ENCODE peak calls at places on chromosome 17, in six cellular contexts. F, U, N, R, C and S are unnamed samples.

GRCh38 chr17:47929218-47930000 is 12.0 kb upstream of the PNPO start:
- DNase-seq in N (no peak), C (no peak), F (no peak), U (no peak), R (no peak), S (no peak)

GRCh38 chr17:72400863-72401262 is 280.0 kb downstream of the SOX9 start:
- DNase-seq in U (no peak), F (no peak), R (no peak), N (no peak), C (no peak), S (no peak)

GRCh38 chr17:74981979-74982662 is 5.3 kb upstream of the CDR2L start:
- DNase-seq in N (peak; percentile 99), C (no peak), R (peak; percentile 72), U (peak; percentile 87), F (peak; percentile 57), S (peak; percentile 88)

GRCh38 chr17:73770115-73770848 is 126.0 kb upstream of the SDK2 start:
- DNase-seq in N (peak; percentile 88), R (no peak), C (no peak), F (peak; percentile 21), U (no peak), S (peak; percentile 8)

GRCh38 chr17:19771971-19772630 is 24.0 kb upstream of the ALDH3A1 start:
- DNase-seq in N (no peak), F (no peak), C (no peak), R (no peak), U (no peak), S (no peak)

GRCh38 chr17:65324574-65324973 is 187.4 kb downstream of the RGS9 start:
- DNase-seq in U (no peak), R (no peak), N (no peak), C (no peak), F (no peak), S (no peak)

GRCh38 chr17:4449736-4450135 is 16.0 kb downstream of the SPNS3 start:
- DNase-seq in R (no peak), U (no peak), C (no peak), N (peak; percentile 37), F (no peak), S (no peak)

GRCh38 chr17:53749178-53749577 is 73.5 kb upstream of the KIF2B start:
- DNase-seq in R (no peak), N (no peak), F (no peak), C (no peak), U (no peak), S (peak; percentile 59)

GRCh38 chr17:752620-753219 is 656 bp upstream of the GEMIN4 start:
- DNase-seq in R (no peak), U (no peak), C (no peak), N (peak; percentile 68), F (no peak), S (no peak)

GRCh38 chr17:50120475-50121253 is 9.3 kb downstream of the SAMD14 start:
- DNase-seq in R (no peak), C (no peak), F (no peak), N (no peak), U (no peak), S (no peak)

GRCh38 chr17:21352221-21352980 is 23.8 kb upstream of the KCNJ12 start:
- DNase-seq in R (no peak), C (no peak), F (no peak), N (no peak), U (no peak), S (no peak)

GRCh38 chr17:75743625-75744206 is 21.3 kb downstream of the GALK1 start:
- DNase-seq in U (no peak), N (no peak), F (no peak), C (no peak), R (no peak), S (no peak)

GRCh38 chr17:50477976-50478375 is 684 bp upstream of the RSAD1 start:
- DNase-seq in N (no peak), U (no peak), C (no peak), F (no peak), R (no peak), S (no peak)

GRCh38 chr17:63402808-63403207 is 43.3 kb downstream of the CYB561 start:
- DNase-seq in R (no peak), N (no peak), F (no peak), C (no peak), U (no peak), S (no peak)

GRCh38 chr17:4708436-4708835 is 2.0 kb upstream of the ARRB2 start:
- DNase-seq in N (no peak), U (peak; percentile 64), C (no peak), R (peak; percentile 72), F (no peak), S (no peak)

GRCh38 chr17:62950067-62950466 is 16.0 kb upstream of the TANC2 start:
- DNase-seq in U (no peak), C (no peak), R (no peak), N (no peak), F (no peak), S (no peak)

GRCh38 chr17:42761638-42762037 is 611 bp downstream of the RAMP2 start:
- DNase-seq in C (no peak), N (no peak), R (no peak), F (no peak), U (no peak), S (no peak)

GRCh38 chr17:78885956-78886355 is 17.0 kb downstream of the CEP295NL start:
- DNase-seq in U (no peak), F (peak; percentile 26), R (no peak), C (no peak), N (peak; percentile 9), S (no peak)

GRCh38 chr17:27245230-27245696 is 48.7 kb upstream of the WSB1 start:
- DNase-seq in F (peak; percentile 69), R (peak; percentile 80), C (peak; percentile 51), N (peak; percentile 84), U (peak; percentile 73), S (peak; percentile 84)

GRCh38 chr17:35141681-35142466 is at the start of gene NLE1:
- DNase-seq in F (peak; percentile 71), U (peak; percentile 98), C (peak; percentile 36), N (peak; percentile 94), R (peak; percentile 65), S (peak; percentile 95)

GRCh38 chr17:64230551-64231408 is 32.3 kb downstream of the TEX2 start:
- DNase-seq in F (no peak), R (no peak), U (no peak), N (no peak), C (no peak), S (no peak)

GRCh38 chr17:76345377-76345945 is 8.3 kb downstream of the PRPSAP1 start:
- DNase-seq in F (no peak), U (no peak), N (no peak), C (no peak), R (peak; percentile 75), S (no peak)

GRCh38 chr17:75240394-75241142 is 20.8 kb downstream of the GGA3 start:
- DNase-seq in C (no peak), N (peak; percentile 83), F (peak; percentile 35), U (peak; percentile 91), R (peak; percentile 58), S (peak; percentile 85)

GRCh38 chr17:17052462-17053221 is 10.4 kb downstream of the MPRIP start:
- DNase-seq in C (no peak), N (no peak), U (no peak), F (no peak), R (no peak), S (no peak)

GRCh38 chr17:63988741-63989621 is 9.2 kb upstream of the PRR29 start:
- DNase-seq in F (no peak), C (no peak), N (no peak), R (no peak), U (peak; percentile 64), S (no peak)

GRCh38 chr17:42266918-42267766 is 9.0 kb downstream of the STAT5B start:
- DNase-seq in U (no peak), C (no peak), R (no peak), N (no peak), F (peak; percentile 76), S (peak; percentile 91)

GRCh38 chr17:251531-251930 is 70.1 kb upstream of the DOC2B start:
- DNase-seq in F (no peak), R (no peak), U (peak; percentile 39), N (no peak), C (no peak), S (no peak)

GRCh38 chr17:6701719-6702118 is 11.4 kb downstream of the SLC13A5 start:
- DNase-seq in U (peak; percentile 92), N (peak; percentile 73), R (peak; percentile 61), F (peak; percentile 33), C (no peak), S (peak; percentile 76)

GRCh38 chr17:13558588-13558987 is 43.1 kb downstream of the HS3ST3A1 start:
- DNase-seq in U (no peak), N (no peak), R (no peak), F (no peak), C (no peak), S (no peak)

GRCh38 chr17:74632597-74632996 is 9.1 kb upstream of the CD300E start:
- DNase-seq in F (no peak), C (no peak), R (no peak), U (no peak), N (no peak), S (no peak)

DNA sequence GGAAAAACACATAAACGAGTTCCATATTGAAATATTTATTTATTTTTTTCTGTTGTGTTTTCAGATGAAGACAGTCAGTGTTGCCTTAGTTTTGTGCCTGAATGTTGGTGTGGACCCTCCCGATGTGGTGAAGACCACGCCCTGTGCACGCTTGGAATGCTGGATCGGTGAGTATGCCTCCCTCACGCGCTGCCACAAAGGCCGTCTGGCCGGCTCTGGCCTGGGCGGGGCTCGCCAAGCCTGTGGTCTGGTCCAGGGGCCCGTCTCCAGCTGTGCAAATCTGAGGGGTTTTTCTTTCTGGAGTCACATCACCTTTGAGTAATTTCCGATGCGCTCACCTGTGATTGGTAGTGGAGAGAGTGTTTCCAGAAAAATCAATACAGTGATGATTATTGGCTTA is 81.0 kb downstream of the RPTOR start:
- DNase-seq in F (peak; percentile 22), R (no peak), N (no peak), C (no peak), U (no peak), S (no peak)
- H3K27ac ChIP-seq in F (no peak overlapping the region), R (no peak overlapping the region), N (no peak overlapping the region), C (no peak overlapping the region), U (no peak overlapping the region), S (no peak overlapping the region)

GRCh38 chr17:44348988-44349364 is 3.9 kb downstream of the GRN start:
- DNase-seq in C (no peak), R (no peak), N (no peak), U (no peak), F (no peak), S (no peak)
- TF ChIP-seq JUND in C (no peak), R (no peak), N (no peak), U (no peak), F (no peak), S (no peak)

GRCh38 chr17:82878545-82878944 is 38.7 kb upstream of the ZNF750 start:
- DNase-seq in R (no peak), F (no peak), N (no peak), C (no peak), U (no peak), S (no peak)
- H3K27ac ChIP-seq in R (no peak overlapping the region), F (no peak overlapping the region), N (no peak overlapping the region), C (no peak overlapping the region), U (no peak overlapping the region), S (no peak overlapping the region)

GRCh38 chr17:51612692-51613091 is 352.3 kb downstream of the UTP18 start:
- DNase-seq in C (no peak), R (no peak), N (peak; percentile 12), F (no peak), U (no peak), S (no peak)
- TF ChIP-seq JUND in C (no peak), R (no peak), N (no peak), F (no peak), U (no peak), S (no peak)

GRCh38 chr17:31693433-31694210 is 165.4 kb downstream of the COPRS start:
- DNase-seq in U (peak; percentile 11), N (no peak), R (no peak), F (no peak), C (no peak), S (no peak)
- H3K27ac ChIP-seq in U (no peak overlapping the region), N (no peak overlapping the region), R (no peak overlapping the region), F (no peak overlapping the region), C (no peak overlapping the region), S (no peak overlapping the region)